ENCODE peak calls at places on chromosomes 7 and 10, in four cellular contexts. X is sigmoid colon; L is stomach; S is CD8-positive, alpha-beta T cell. C is an unnamed sample.

GRCh38 chr10:119933179-119933578 is 40.6 kb downstream of the SEC23IP start:
- DNase-seq in X (no peak), L (no peak), S (no peak), C (peak)

GRCh38 chr7:25994433-25994988 is 157.5 kb upstream of the NFE2L3 start:
- DNase-seq in X (no peak), S (no peak), L (no peak), C (no peak)

GRCh38 chr10:58219875-58220274 is 47.8 kb downstream of the IPMK start:
- DNase-seq in L (no peak), S (no peak), X (no peak), C (no peak)

GRCh38 chr10:7559447-7559846 is 107.3 kb downstream of the ITIH5 start:
- DNase-seq in X (no peak), S (no peak), L (no peak), C (no peak)

GRCh38 chr7:129574487-129574886 is 37.0 kb upstream of the NRF1 start:
- DNase-seq in X (no peak), L (no peak), S (no peak), C (peak)

GRCh38 chr10:3424102-3424803 is 251.7 kb upstream of the PITRM1 start:
- DNase-seq in L (no peak), S (no peak), X (no peak), C (no peak)

GRCh38 chr7:107666804-107667203 is 6.2 kb downstream of the SLC26A4 start:
- DNase-seq in S (no peak), L (no peak), X (no peak), C (no peak)

GRCh38 chr10:113442340-113442739 is 110.5 kb upstream of the HABP2 start:
- DNase-seq in L (no peak), X (no peak), S (no peak), C (no peak)

GRCh38 chr7:55641273-55641691 is 69.0 kb upstream of the VOPP1 start:
- DNase-seq in S (peak), X (peak), L (peak), C (peak)

GRCh38 chr7:149330914-149331567 is 69.0 kb downstream of the ZNF783 start:
- DNase-seq in S (no peak), L (no peak), X (no peak), C (no peak)

GRCh38 chr7:124459101-124460052 is 306.2 kb downstream of the GPR37 start:
- DNase-seq in L (no peak), X (peak), S (no peak), C (no peak)

GRCh38 chr10:124560377-124560776 is 98.8 kb downstream of the LHPP start:
- DNase-seq in S (no peak), X (peak), L (no peak), C (peak)

GRCh38 chr7:95952851-95953250 is 180.5 kb downstream of the DYNC1I1 start:
- DNase-seq in L (no peak), S (no peak), X (no peak), C (no peak)

GRCh38 chr7:91310829-91311460 is 46.7 kb downstream of the FZD1 start:
- DNase-seq in L (no peak), S (no peak), X (peak), C (peak)

GRCh38 chr10:88941026-88941425 is 11.5 kb downstream of the ACTA2 start:
- DNase-seq in S (no peak), X (no peak), L (no peak), C (no peak)
- H3K27ac ChIP-seq in S (no peak), X (peak), L (peak), C (no peak)

GRCh38 chr7:44994877-44995554 is 5.0 kb upstream of the CCM2 start:
- DNase-seq in X (no peak), L (no peak), S (no peak), C (no peak)
- H3K27ac ChIP-seq in X (no peak), L (peak), S (no peak), C (no peak)

GRCh38 chr10:61835069-61835908 is 66.2 kb upstream of the ARID5B start:
- DNase-seq in S (no peak), L (peak), X (no peak), C (peak)
- H3K27ac ChIP-seq in S (no peak), L (peak), X (peak), C (no peak)

DNA sequence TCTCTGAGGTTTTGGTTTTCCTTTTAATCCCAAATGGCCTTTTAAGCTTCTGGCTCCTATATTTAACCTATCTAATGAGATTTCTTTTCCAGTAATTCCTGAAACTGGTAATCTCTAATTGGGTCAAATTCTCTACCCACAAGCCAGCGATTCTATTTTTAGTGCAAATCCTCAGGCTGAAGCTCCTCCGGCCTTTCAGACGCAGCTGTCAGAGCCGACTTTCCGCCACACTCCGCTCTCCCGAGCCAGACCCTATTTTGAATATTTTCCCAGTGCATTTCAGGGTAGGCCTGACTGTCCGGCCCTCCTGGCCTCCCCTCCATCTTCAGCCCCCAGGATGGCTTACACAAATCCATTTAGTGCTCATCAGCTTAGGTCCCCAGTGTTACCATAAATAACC is 9.7 kb upstream of the ADCY1 start:
- DNase-seq in X (no peak), S (no peak), L (no peak), C (peak)
- H3K27ac ChIP-seq in X (no peak), S (no peak), L (no peak), C (peak)

GRCh38 chr7:22138886-22139285 is 193.2 kb upstream of the CDCA7L start:
- DNase-seq in S (no peak), X (no peak), L (no peak), C (no peak)

GRCh38 chr7:22137026-22137425 is 191.3 kb upstream of the CDCA7L start:
- DNase-seq in X (no peak), L (no peak), S (no peak), C (no peak)

GRCh38 chr7:22140597-22140996 is 194.9 kb upstream of the CDCA7L start:
- DNase-seq in L (no peak), S (no peak), X (no peak), C (peak)

GRCh38 chr7:22138106-22138505 is 192.4 kb upstream of the CDCA7L start:
- DNase-seq in X (no peak), L (no peak), S (no peak), C (no peak)

GRCh38 chr7:22137466-22137865 is 191.8 kb upstream of the CDCA7L start:
- DNase-seq in X (no peak), L (no peak), S (no peak), C (no peak)
- H3K27ac ChIP-seq in X (no peak), L (no peak), S (no peak), C (no peak)

DNA sequence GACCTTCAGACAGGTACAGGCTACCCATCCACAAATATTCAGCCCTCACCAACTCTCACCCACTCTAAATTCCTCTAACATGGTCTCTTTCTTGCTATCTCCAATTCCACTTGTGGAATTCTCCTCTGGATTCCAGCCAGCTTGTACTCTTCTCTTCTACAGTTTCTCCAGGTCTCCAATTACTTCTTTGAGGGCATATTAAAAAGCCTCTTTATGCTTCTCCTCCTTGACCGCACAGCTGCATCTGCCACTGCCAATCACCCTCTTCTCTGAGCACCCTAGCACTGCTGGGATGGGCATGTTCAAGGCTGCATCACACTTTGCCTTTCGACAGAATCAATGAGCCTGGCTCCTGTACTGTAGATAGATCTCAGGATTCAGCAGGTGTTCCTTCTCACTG is 101.5 kb upstream of the ANKRD1 start:
- DNase-seq in S (no peak), L (no peak), X (no peak), C (no peak)
- H3K27ac ChIP-seq in S (no peak), L (no peak), X (peak), C (peak)

DNA sequence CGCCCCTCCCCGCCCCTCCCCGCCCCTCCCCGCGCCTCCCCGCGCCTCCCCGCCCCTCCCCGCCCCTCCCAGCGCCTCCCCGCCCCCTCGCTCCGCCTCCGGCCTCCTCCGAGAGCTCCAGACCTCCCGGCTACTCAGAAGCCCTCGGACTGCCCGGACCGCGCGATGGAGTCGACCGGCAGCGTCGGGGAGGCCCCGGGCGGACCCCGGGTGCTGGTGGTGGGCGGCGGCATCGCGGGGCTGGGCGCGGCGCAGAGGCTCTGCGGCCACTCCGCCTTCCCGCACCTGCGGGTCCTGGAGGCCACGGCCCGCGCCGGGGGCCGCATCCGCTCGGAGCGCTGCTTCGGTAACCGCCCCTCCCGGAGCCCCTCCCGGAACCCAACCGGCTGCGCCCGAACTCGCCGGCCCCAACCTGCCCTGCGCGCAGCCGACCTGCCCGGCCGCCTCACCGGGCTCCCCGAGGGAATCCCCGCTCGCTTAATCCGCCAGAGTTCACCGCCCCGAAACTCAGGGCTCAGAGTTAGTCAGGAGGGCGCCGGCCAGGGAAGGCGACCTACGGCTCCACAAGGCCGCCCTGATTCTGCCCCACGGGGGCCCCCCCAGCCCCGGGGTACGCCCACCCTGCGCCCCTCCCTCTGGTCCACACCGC is at the start of gene PAOX:
- DNase-seq in S (peak), L (peak), X (peak), C (peak)
- H3K27ac ChIP-seq in S (peak), L (peak), X (peak), C (no peak)

GRCh38 chr7:52958621-52959140 is 76.8 kb upstream of the POM121L12 start:
- DNase-seq in X (no peak), L (no peak), S (no peak), C (no peak)

GRCh38 chr7:52959336-52959735 is 76.1 kb upstream of the POM121L12 start:
- DNase-seq in L (no peak), S (no peak), X (no peak), C (no peak)

GRCh38 chr7:52961084-52961483 is 74.3 kb upstream of the POM121L12 start:
- DNase-seq in L (no peak), X (no peak), S (no peak), C (no peak)

GRCh38 chr7:52959878-52960660 is 75.4 kb upstream of the POM121L12 start:
- DNase-seq in S (no peak), X (no peak), L (no peak), C (no peak)

GRCh38 chr7:52962402-52962801 is 73.0 kb upstream of the POM121L12 start:
- DNase-seq in S (no peak), X (no peak), L (no peak), C (no peak)
- H3K27ac ChIP-seq in S (no peak), X (no peak), L (no peak), C (peak)